ENCODE peak calls at places on chromosomes 1 and 21, in five cellular contexts. F, K, E, O and A are unnamed samples.
A peak's percentile ranks its signal among the peaks of the same experiment; 100 is the strongest.

GRCh38 chr1:108708726-108709660 is 3.7 kb upstream of the FNDC7 start:
- DNase-seq in F (no peak), K (peak; percentile 74), E (no peak), O (no peak), A (peak; percentile 15)

GRCh38 chr21:46607605-46608004 is 2.7 kb upstream of the S100B start:
- DNase-seq in F (no peak), K (no peak), E (no peak), O (no peak), A (no peak)

GRCh38 chr1:53076721-53077598 is 14.9 kb downstream of the PODN start:
- DNase-seq in F (peak; percentile 16), K (no peak), E (peak; percentile 70), O (no peak), A (no peak)

GRCh38 chr1:178294654-178295053 is 200.8 kb downstream of the RASAL2 start:
- DNase-seq in F (no peak), K (no peak), E (no peak), O (no peak), A (no peak)

GRCh38 chr21:45768011-45768740 is 124.7 kb downstream of the PCBP3 start:
- DNase-seq in F (no peak), K (no peak), E (no peak), O (peak; percentile 7), A (peak; percentile 11)

GRCh38 chr1:225448146-225448805 is 20.4 kb upstream of the LBR start:
- DNase-seq in F (no peak), K (no peak), E (peak; percentile 73), O (no peak), A (no peak)

GRCh38 chr1:230173176-230173575 is 106.1 kb downstream of the GALNT2 start:
- DNase-seq in F (no peak), K (peak; percentile 39), E (no peak), O (no peak), A (no peak)

GRCh38 chr21:34235514-34235913 is 128.3 kb upstream of the KCNE2 start:
- DNase-seq in F (no peak), K (no peak), E (no peak), O (no peak), A (no peak)

GRCh38 chr1:85128296-85128695 is 72.5 kb downstream of the SYDE2 start:
- DNase-seq in F (no peak), K (no peak), E (no peak), O (no peak), A (no peak)

GRCh38 chr1:227451954-227452353 is 111.4 kb upstream of the ZNF678 start:
- DNase-seq in F (no peak), K (no peak), E (no peak), O (no peak), A (no peak)

GRCh38 chr1:155931332-155932038 is 2.7 kb downstream of the KHDC4 start:
- DNase-seq in F (no peak), K (no peak), E (no peak), O (no peak), A (no peak)

GRCh38 chr1:205481629-205482071 is 22.8 kb upstream of the CDK18 start:
- DNase-seq in F (no peak), K (no peak), E (no peak), O (peak; percentile 7), A (no peak)

GRCh38 chr1:247054992-247055415 is 23.6 kb downstream of the ZNF670 start:
- DNase-seq in F (no peak), K (no peak), E (no peak), O (no peak), A (no peak)

GRCh38 chr1:111930356-111930755 is 59.1 kb downstream of the KCND3 start:
- DNase-seq in F (no peak), K (no peak), E (no peak), O (no peak), A (no peak)

GRCh38 chr1:197733324-197733723 is 42.0 kb downstream of the DENND1B start:
- DNase-seq in F (no peak), K (no peak), E (no peak), O (no peak), A (no peak)

GRCh38 chr21:41289431-41289830 is 27.2 kb upstream of the FAM3B start:
- DNase-seq in F (no peak), K (peak; percentile 52), E (no peak), O (no peak), A (no peak)

GRCh38 chr1:38791892-38792291 is 67.7 kb downstream of the RRAGC start:
- DNase-seq in F (no peak), K (no peak), E (peak; percentile 7), O (no peak), A (no peak)

GRCh38 chr1:189637041-189637440 is 840.6 kb downstream of the BRINP3 start:
- DNase-seq in F (no peak), K (no peak), E (no peak), O (no peak), A (no peak)

GRCh38 chr1:248858891-248859889 is at the start of gene ZNF692:
- DNase-seq in F (peak; percentile 98), K (peak; percentile 96), E (peak; percentile 97), O (peak; percentile 75), A (peak; percentile 98)

GRCh38 chr1:248857201-248857600 is 1.7 kb downstream of the ZNF692 start:
- DNase-seq in F (no peak), K (no peak), E (no peak), O (no peak), A (no peak)

GRCh38 chr1:248860007-248860406 is 1.1 kb upstream of the ZNF692 start:
- DNase-seq in F (no peak), K (no peak), E (no peak), O (no peak), A (no peak)

GRCh38 chr1:248857749-248858095 is 1.2 kb downstream of the ZNF692 start:
- DNase-seq in F (no peak), K (no peak), E (no peak), O (no peak), A (no peak)

GRCh38 chr1:248858096-248858890 is 592 bp downstream of the ZNF692 start:
- DNase-seq in F (peak; percentile 64), K (peak; percentile 82), E (peak; percentile 86), O (no peak), A (peak; percentile 87)
- TF ChIP-seq CTCF in F (peak; percentile 61), K (peak; percentile 78), E (no peak), O (peak; percentile 39), A (peak; percentile 77)

GRCh38 chr1:170881268-170882265 is 53.8 kb upstream of the MROH9 start:
- DNase-seq in F (no peak), K (no peak), E (no peak), O (peak; percentile 37), A (peak; percentile 7)
- TF ChIP-seq CTCF in F (peak; percentile 70), K (no peak), E (no peak), O (peak; percentile 49), A (no peak)

DNA sequence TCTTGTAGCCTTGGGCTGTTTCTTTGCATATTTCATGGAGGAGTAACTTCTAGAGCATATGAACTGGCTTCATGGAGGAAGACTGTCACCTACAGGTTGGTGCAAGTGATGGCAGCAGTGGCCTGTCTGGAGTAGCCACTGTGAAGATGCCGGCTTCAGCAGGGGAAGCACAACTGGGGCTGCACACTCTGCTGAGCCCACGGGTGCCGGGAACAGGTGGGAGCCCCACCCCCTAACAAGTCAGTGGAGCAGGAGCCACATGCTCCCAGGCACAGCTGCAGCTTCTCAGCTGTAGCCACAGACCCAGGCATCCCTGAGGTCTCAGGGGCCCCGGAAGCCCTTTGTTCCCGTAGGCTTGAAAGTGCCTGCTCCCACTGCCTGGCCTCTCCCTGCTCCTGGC is 43.2 kb upstream of the C1orf185 start:
- DNase-seq in F (no peak), K (no peak), E (no peak), O (no peak), A (peak; percentile 22)
- TF ChIP-seq CTCF in F (no peak), K (peak; percentile 68), E (no peak), O (peak; percentile 74), A (peak; percentile 22)

GRCh38 chr1:207962716-207963428 is 51.9 kb upstream of the CD34 start:
- DNase-seq in F (peak; percentile 59), K (no peak), E (peak; percentile 83), O (no peak), A (peak; percentile 63)

GRCh38 chr1:207956976-207957375 is 46.1 kb upstream of the CD34 start:
- DNase-seq in F (no peak), K (no peak), E (no peak), O (no peak), A (no peak)

GRCh38 chr1:207959995-207960745 is 49.2 kb upstream of the CD34 start:
- DNase-seq in F (no peak), K (no peak), E (no peak), O (no peak), A (no peak)

GRCh38 chr1:207959141-207959825 is 48.4 kb upstream of the CD34 start:
- DNase-seq in F (peak; percentile 90), K (peak; percentile 65), E (peak; percentile 92), O (no peak), A (peak; percentile 49)

DNA sequence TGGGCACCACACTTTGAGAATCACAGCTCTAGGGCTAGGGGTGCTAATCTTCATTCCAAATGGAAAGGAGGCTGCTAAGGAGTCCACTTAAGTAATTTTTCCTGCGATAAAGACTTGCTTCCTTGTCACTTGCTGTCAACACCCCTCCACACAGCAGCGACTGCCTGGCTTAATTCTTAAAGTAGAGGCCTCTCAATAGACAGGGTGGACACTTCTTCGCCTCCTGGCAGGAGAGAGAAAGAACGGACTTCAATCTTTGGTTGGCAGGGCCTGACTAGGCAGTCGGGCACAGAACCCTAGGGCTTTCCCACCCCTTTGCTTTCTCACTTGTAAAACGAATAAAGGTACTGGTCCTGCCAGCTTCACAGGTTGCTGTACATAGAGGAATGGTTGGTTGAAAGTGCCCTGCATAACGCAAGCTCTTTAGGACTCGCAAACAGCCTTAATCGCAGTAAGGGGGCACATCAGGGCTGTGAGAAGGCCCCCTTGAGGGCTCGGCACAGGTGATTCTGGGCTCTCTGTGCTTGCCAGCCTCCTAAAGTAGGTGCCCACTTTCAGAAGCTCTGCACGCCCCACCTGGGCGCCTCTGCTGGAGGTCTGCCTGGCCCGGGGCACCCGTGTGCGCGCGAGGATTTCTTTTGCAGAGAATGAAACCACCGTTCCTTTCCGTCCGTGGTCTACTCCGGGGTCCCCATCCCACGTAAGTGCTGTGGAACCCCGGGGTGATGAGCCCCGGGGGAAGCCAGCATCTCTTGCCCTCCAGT is 47.6 kb upstream of the CD34 start:
- DNase-seq in F (no peak), K (peak; percentile 55), E (no peak), O (no peak), A (no peak)
- TF ChIP-seq CTCF in F (no peak), K (no peak), E (no peak), O (no peak), A (no peak)